ENCODE peak calls at places on chromosomes 6 and 20, in ten cellular contexts. Z is stimulated activated naive CD4-positive, alpha-beta T cell; B is SHP77; D is HTR-8/SVneo; V is cardiac fibroblast; T is NCI-H2081; K is iris pigment epithelial cell; W is stimulated activated CD4-positive, alpha-beta T cell treated with anti-CD3 and anti-CD28 coated beads, Interleukin-4, amount 100 ng/mL, for 24 hours; L is HT-29; P is amygdala. G is an unnamed sample.

GRCh38 chr6:31541658-31542521 is at the start of gene DDX39B:
- DNase-seq in L (peak), V (peak), P (peak), B (peak), K (peak), W (peak), Z (peak), T (peak), D (peak), G (peak)

GRCh38 chr6:138654715-138655634 is 118.6 kb upstream of the CCDC28A start:
- DNase-seq in L (no peak), W (peak), P (no peak), Z (no peak), D (no peak), T (no peak), B (no peak), V (peak), K (peak), G (peak)

GRCh38 chr6:124334359-124334758 is 530.7 kb downstream of the NKAIN2 start:
- DNase-seq in V (no peak), L (no peak), W (no peak), B (no peak), Z (no peak), T (no peak), K (no peak), D (no peak), P (no peak), G (no peak)

GRCh38 chr6:22877946-22878705 is 308.8 kb downstream of the HDGFL1 start:
- DNase-seq in W (no peak), Z (no peak), L (no peak), T (no peak), P (no peak), K (peak), D (no peak), V (peak), B (no peak), G (peak)

GRCh38 chr20:32574296-32575226 is 10.6 kb downstream of the NOL4L start:
- DNase-seq in V (peak), W (peak), Z (no peak), L (no peak), D (peak), K (peak), T (no peak), P (no peak), B (no peak), G (peak)

GRCh38 chr6:13395272-13396237 is 67.2 kb upstream of the TBC1D7 start:
- DNase-seq in D (peak), W (no peak), V (peak), P (peak), L (peak), K (peak), Z (no peak), T (no peak), B (peak), G (peak)

GRCh38 chr6:55668625-55669024 is 89.6 kb upstream of the HMGCLL1 start:
- DNase-seq in B (no peak), V (peak), Z (no peak), W (no peak), D (no peak), L (no peak), P (no peak), T (no peak), K (peak), G (peak)

GRCh38 chr6:157428418-157429202 is 47.6 kb downstream of the ZDHHC14 start:
- DNase-seq in P (no peak), L (peak), T (no peak), V (no peak), K (no peak), Z (no peak), B (no peak), D (peak), W (peak), G (no peak)

GRCh38 chr6:8982659-8983058 is 547.3 kb upstream of the SLC35B3 start:
- DNase-seq in L (no peak), Z (no peak), K (no peak), W (no peak), T (no peak), V (peak), D (no peak), P (no peak), B (no peak), G (no peak)

GRCh38 chr20:9230406-9230805 is 161.5 kb downstream of the PLCB4 start:
- DNase-seq in T (no peak), V (no peak), K (no peak), L (no peak), B (no peak), D (no peak), Z (no peak), W (no peak), P (no peak), G (no peak)

GRCh38 chr6:157074969-157075368 is 248.3 kb downstream of the TMEM242 start:
- DNase-seq in V (peak), T (no peak), B (no peak), D (no peak), Z (no peak), P (no peak), K (no peak), W (no peak), L (no peak), G (no peak)

GRCh38 chr20:35369804-35370203 is 42.0 kb downstream of the UQCC1 start:
- DNase-seq in B (no peak), L (no peak), V (peak), Z (no peak), W (no peak), K (peak), D (no peak), P (no peak), T (no peak), G (peak)

GRCh38 chr20:23190557-23190956 is 104.4 kb upstream of the CD93 start:
- DNase-seq in W (no peak), B (no peak), K (no peak), D (no peak), P (no peak), L (no peak), T (no peak), V (no peak), Z (no peak), G (no peak)

GRCh38 chr6:70277480-70277879 is 25.4 kb downstream of the COL9A1 start:
- DNase-seq in Z (no peak), W (no peak), L (no peak), D (no peak), V (peak), K (peak), T (no peak), B (no peak), P (no peak), G (peak)

GRCh38 chr6:56144538-56145324 is 102.6 kb downstream of the COL21A1 start:
- DNase-seq in T (no peak), L (no peak), V (peak), D (no peak), Z (no peak), B (no peak), P (no peak), K (peak), W (no peak), G (peak)

GRCh38 chr6:42239736-42240375 is 22.2 kb upstream of the MRPS10 start:
- DNase-seq in W (no peak), K (peak), Z (no peak), T (no peak), D (no peak), L (no peak), V (peak), B (no peak), P (no peak), G (peak)

GRCh38 chr20:32972181-32973076 is 31.8 kb downstream of the SUN5 start:
- DNase-seq in W (peak), B (no peak), V (no peak), P (no peak), K (no peak), T (no peak), Z (peak), L (no peak), D (no peak), G (no peak)

GRCh38 chr6:157850030-157850429 is 27.0 kb downstream of the SNX9 start:
- DNase-seq in V (no peak), D (no peak), P (no peak), Z (no peak), K (no peak), B (no peak), L (no peak), W (no peak), T (no peak), G (no peak)

GRCh38 chr6:29757701-29758293 is 34.6 kb downstream of the HLA-F start:
- DNase-seq in B (no peak), Z (no peak), L (no peak), W (no peak), T (no peak), K (no peak), P (no peak), V (no peak), D (no peak), G (no peak)

GRCh38 chr20:59723108-59723500 is 118.8 kb downstream of the PHACTR3 start:
- DNase-seq in W (no peak), T (no peak), Z (no peak), K (no peak), D (no peak), B (no peak), P (no peak), V (no peak), L (no peak), G (no peak)

GRCh38 chr20:39874049-39874893 is 814.8 kb downstream of the MAFB start:
- DNase-seq in P (peak), T (no peak), W (no peak), Z (no peak), L (peak), B (peak), K (peak), D (peak), V (peak), G (peak)

GRCh38 chr6:142416179-142416578 is 114.4 kb downstream of the ADGRG6 start:
- DNase-seq in D (peak), W (no peak), L (no peak), V (peak), K (peak), P (no peak), B (no peak), T (no peak), Z (no peak), G (peak)

GRCh38 chr20:31698803-31699718 is 23.6 kb downstream of the BCL2L1 start:
- DNase-seq in T (peak), W (no peak), P (peak), V (peak), B (peak), K (peak), D (peak), Z (no peak), L (peak), G (peak)

GRCh38 chr6:137309078-137309762 is 90.0 kb upstream of the IFNGR1 start:
- DNase-seq in W (no peak), D (peak), V (peak), Z (no peak), T (no peak), B (peak), L (peak), P (peak), K (peak), G (peak)

GRCh38 chr6:149015224-149015876 is 268.5 kb downstream of the UST start:
- DNase-seq in W (no peak), B (no peak), L (no peak), V (peak), K (peak), T (no peak), Z (no peak), D (no peak), P (no peak), G (peak)

GRCh38 chr6:111628117-111628866 is 22.6 kb upstream of the TRAF3IP2 start:
- DNase-seq in T (no peak), W (no peak), B (no peak), K (no peak), D (no peak), V (peak), L (no peak), P (no peak), Z (no peak), G (no peak)

GRCh38 chr6:150632785-150633465 is 33.2 kb downstream of the PLEKHG1 start:
- DNase-seq in L (no peak), W (no peak), V (no peak), D (no peak), K (no peak), B (no peak), Z (no peak), T (no peak), P (no peak), G (no peak)

GRCh38 chr6:133202610-133203343 is 38.4 kb upstream of the EYA4 start:
- DNase-seq in P (no peak), B (no peak), Z (no peak), T (no peak), D (no peak), W (no peak), L (no peak), K (no peak), V (peak), G (no peak)

GRCh38 chr6:158911746-158912158 is 88.2 kb downstream of the RSPH3 start:
- DNase-seq in P (no peak), T (peak), B (peak), V (no peak), D (no peak), L (peak), Z (peak), W (no peak), K (no peak), G (no peak)

GRCh38 chr20:24842591-24843442 is 106.3 kb upstream of the CST7 start:
- DNase-seq in K (no peak), Z (no peak), D (no peak), B (no peak), P (no peak), W (no peak), L (no peak), V (no peak), T (no peak), G (no peak)

GRCh38 chr20:37350655-37351574 is 5.0 kb downstream of the SRC start:
- DNase-seq in P (no peak), W (no peak), T (no peak), B (no peak), L (no peak), D (no peak), V (peak), Z (no peak), K (no peak), G (no peak)

GRCh38 chr20:34980543-34981213 is 25.0 kb downstream of the MYH7B start:
- DNase-seq in T (no peak), V (no peak), P (no peak), D (no peak), B (peak), Z (no peak), W (no peak), L (peak), K (no peak), G (no peak)

GRCh38 chr6:45376310-45377040 is 1.3 kb downstream of the SUPT3H start:
- DNase-seq in D (no peak), K (peak), Z (no peak), W (no peak), V (peak), L (no peak), B (no peak), P (no peak), T (no peak), G (peak)

GRCh38 chr6:154390034-154390433 is 33.4 kb upstream of the IPCEF1 start:
- DNase-seq in B (no peak), T (no peak), D (no peak), Z (no peak), P (no peak), V (no peak), L (no peak), W (no peak), K (no peak), G (no peak)

GRCh38 chr20:62022575-62023139 is 43.0 kb downstream of the TAF4 start:
- DNase-seq in L (no peak), K (no peak), P (no peak), W (no peak), B (no peak), T (no peak), Z (no peak), V (no peak), D (no peak), G (no peak)

GRCh38 chr6:161104966-161105365 is 113.4 kb downstream of the MAP3K4 start:
- DNase-seq in Z (no peak), B (no peak), W (no peak), V (peak), D (no peak), T (no peak), K (peak), P (no peak), L (no peak), G (no peak)

GRCh38 chr20:41306061-41306727 is 11.3 kb downstream of the ZHX3 start:
- DNase-seq in D (no peak), L (no peak), V (no peak), W (no peak), Z (no peak), B (no peak), K (no peak), T (no peak), P (no peak), G (no peak)

GRCh38 chr20:45181639-45182038 is 6.9 kb downstream of the PI3 start:
- DNase-seq in L (no peak), W (no peak), D (no peak), K (no peak), V (no peak), P (no peak), Z (no peak), B (no peak), T (no peak), G (peak)

GRCh38 chr20:58695084-58695722 is 2.6 kb downstream of the NPEPL1 start:
- DNase-seq in W (no peak), P (no peak), V (no peak), T (no peak), D (no peak), L (no peak), B (no peak), Z (no peak), K (no peak), G (no peak)

GRCh38 chr6:10793695-10794094 is 44.6 kb downstream of the MAK start:
- DNase-seq in K (no peak), L (no peak), D (no peak), T (no peak), W (no peak), V (no peak), P (no peak), B (no peak), Z (no peak), G (no peak)